ENCODE peak calls at places on chromosomes 7 and 10, in eight cellular contexts. C is ELR; H is CD8-positive, alpha-beta memory T cell; P is GOT3; S is ACHN; A is GM12891; W is NAMALWA; Y is Panc1. E is an unnamed sample.

GRCh38 chr10:113044015-113044755 is 94.1 kb downstream of the TCF7L2 start:
- DNase-seq in P (no peak), Y (no peak), H (no peak), W (no peak), S (no peak), C (no peak), A (no peak), E (no peak)

GRCh38 chr10:11849908-11850307 is 26.8 kb downstream of the PROSER2 start:
- DNase-seq in W (no peak), C (no peak), H (no peak), S (no peak), Y (no peak), A (no peak), P (no peak), E (no peak)

GRCh38 chr10:62527019-62527827 is 153.1 kb downstream of the ZNF365 start:
- DNase-seq in S (no peak), A (no peak), P (no peak), W (peak; percentile 84), H (no peak), C (no peak), Y (no peak), E (no peak)

GRCh38 chr7:129066290-129067131 is 11.6 kb upstream of the TNPO3 start:
- DNase-seq in W (peak; percentile 24), S (peak; percentile 29), A (no peak), C (peak; percentile 83), Y (no peak), P (peak; percentile 18), H (no peak), E (no peak)

GRCh38 chr10:129765664-129766550 is 198.2 kb downstream of the EBF3 start:
- DNase-seq in C (no peak), A (no peak), P (no peak), H (no peak), S (no peak), Y (no peak), W (no peak), E (no peak)

GRCh38 chr7:18693401-18693800 is 197.9 kb downstream of the HDAC9 start:
- DNase-seq in A (no peak), Y (peak; percentile 22), P (no peak), W (peak; percentile 32), C (peak; percentile 79), S (peak; percentile 55), H (no peak), E (no peak)

GRCh38 chr10:14604181-14605142 is 170.2 kb downstream of the FAM107B start:
- DNase-seq in Y (no peak), C (peak; percentile 84), A (peak; percentile 44), P (no peak), W (peak; percentile 78), H (peak; percentile 81), S (peak; percentile 82), E (peak; percentile 56)

GRCh38 chr10:129523723-129524316 is 56.8 kb downstream of the MGMT start:
- DNase-seq in W (no peak), H (no peak), Y (no peak), P (no peak), A (no peak), S (no peak), C (no peak), E (no peak)

GRCh38 chr10:35059486-35059885 is 30.7 kb downstream of the CUL2 start:
- DNase-seq in A (no peak), C (no peak), Y (no peak), P (no peak), W (no peak), S (no peak), H (no peak), E (no peak)

GRCh38 chr7:120278773-120279172 is 5.8 kb downstream of the KCND2 start:
- DNase-seq in C (no peak), Y (no peak), W (no peak), P (no peak), H (no peak), A (no peak), S (no peak), E (no peak)

GRCh38 chr10:114751856-114752255 is 69.7 kb upstream of the FHIP2A start:
- DNase-seq in A (no peak), C (peak; percentile 83), H (no peak), S (no peak), Y (no peak), P (no peak), W (no peak), E (no peak)

E was measured in activated T-cell treated with anti-CD3 and anti-CD28 coated beads for 24 hours.